ENCODE peak calls at places on chromosomes 2 and 18, in six cellular contexts. R is cardiac muscle cell, H is brain microvascular endothelial cell, W is choroid plexus epithelial cell, L is neural progenitor cell, F is lower lobe of right lung. K is an unnamed sample.

GRCh38 chr2:239187464-239188253 is 213.2 kb downstream of the HDAC4 start:
- DNase-seq in R (no peak), H (no peak), W (no peak), L (no peak), F (no peak), K (no peak)

GRCh38 chr18:21735452-21736015 is 5.1 kb upstream of the MIB1 start:
- DNase-seq in R (peak), H (peak), W (peak), L (peak), F (peak), K (peak)

GRCh38 chr2:24840962-24841945 is 48.0 kb downstream of the CENPO start:
- DNase-seq in R (no peak), H (no peak), W (no peak), L (no peak), F (no peak), K (no peak)

GRCh38 chr2:117087565-117088291 is 726.8 kb upstream of the DDX18 start:
- DNase-seq in R (no peak), H (no peak), W (no peak), L (peak), F (no peak), K (no peak)

GRCh38 chr2:55810621-55811020 is 113.0 kb downstream of the EFEMP1 start:
- DNase-seq in R (peak), H (peak), W (peak), L (no peak), F (no peak), K (peak)

GRCh38 chr2:193521523-193521922 is 1326.8 kb upstream of the TMEFF2 start:
- DNase-seq in R (no peak), H (no peak), W (no peak), L (no peak), F (no peak), K (no peak)

GRCh38 chr2:40034198-40034597 is 255.1 kb upstream of the THUMPD2 start:
- DNase-seq in R (peak), H (peak), W (peak), L (no peak), F (no peak), K (peak)

GRCh38 chr2:44130441-44130840 is 38.2 kb upstream of the PPM1B start:
- DNase-seq in R (peak), H (peak), W (peak), L (no peak), F (no peak), K (peak)

GRCh38 chr2:118748245-118748885 is 99.1 kb downstream of the EN1 start:
- DNase-seq in R (peak), H (peak), W (peak), L (no peak), F (no peak), K (peak)

GRCh38 chr18:59884331-59884730 is 15.5 kb upstream of the PMAIP1 start:
- DNase-seq in R (no peak), H (no peak), W (peak), L (no peak), F (no peak), K (no peak)

GRCh38 chr2:159921752-159922404 is 123.9 kb upstream of the CD302 start:
- DNase-seq in R (peak), H (peak), W (peak), L (peak), F (peak), K (peak)

GRCh38 chr2:19900536-19901200 is 1.1 kb downstream of the TTC32 start:
- DNase-seq in R (peak), H (no peak), W (peak), L (peak), F (no peak), K (peak)

GRCh38 chr2:239040152-239040761 is 192.4 kb downstream of the TWIST2 start:
- DNase-seq in R (no peak), H (no peak), W (no peak), L (no peak), F (no peak), K (no peak)

GRCh38 chr2:134232868-134233732 is 20.8 kb upstream of the MGAT5 start:
- DNase-seq in R (no peak), H (peak), W (peak), L (no peak), F (no peak), K (no peak)

GRCh38 chr2:20074001-20074648 is 22.7 kb upstream of the LAPTM4A start:
- DNase-seq in R (peak), H (no peak), W (no peak), L (no peak), F (no peak), K (peak)

GRCh38 chr2:209600257-209601180 is 171.1 kb upstream of the UNC80 start:
- DNase-seq in R (no peak), H (no peak), W (no peak), L (peak), F (no peak), K (no peak)

GRCh38 chr2:44360749-44361329 is 455 bp downstream of the PREPL start:
- DNase-seq in R (peak), H (peak), W (peak), L (peak), F (no peak), K (peak)

DNA sequence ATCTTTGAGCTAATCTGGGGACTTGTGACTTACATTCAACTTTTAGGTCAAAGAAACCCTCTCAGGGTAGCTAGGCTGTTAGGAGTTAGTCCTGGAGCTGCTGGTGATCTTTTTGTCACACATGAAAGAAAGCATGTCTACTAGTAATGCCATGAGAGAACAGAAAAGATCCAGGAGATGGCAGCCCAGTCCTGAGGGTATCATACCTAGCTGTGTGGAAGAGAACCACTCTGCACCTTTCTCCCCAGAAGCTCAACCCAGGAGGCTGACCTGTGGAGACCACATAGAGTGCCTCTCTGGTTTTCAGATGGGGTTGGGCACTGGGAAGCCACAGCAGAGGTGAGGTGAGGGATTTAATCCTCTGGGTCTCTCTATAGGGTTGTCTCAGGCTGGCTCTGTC is 460.2 kb upstream of the UBE2E3 start:
- DNase-seq in R (peak), H (peak), W (peak), L (no peak), F (no peak), K (peak)
- TF ChIP-seq CTCF in R (no peak), H (peak), W (peak), L (no peak), F (no peak), K (peak)

GRCh38 chr2:101004671-101005325 is 2.7 kb downstream of the RPL31 start:
- DNase-seq in R (no peak), H (no peak), W (no peak), L (no peak), F (no peak), K (no peak)
- H3K4me3 ChIP-seq in R (no peak), H (peak), W (no peak), L (no peak), F (no peak), K (peak)

GRCh38 chr2:177101930-177102329 is 110.7 kb upstream of the HNRNPA3 start:
- DNase-seq in R (no peak), H (no peak), W (no peak), L (no peak), F (no peak), K (no peak)

GRCh38 chr2:177108890-177109289 is 103.7 kb upstream of the HNRNPA3 start:
- DNase-seq in R (no peak), H (no peak), W (no peak), L (no peak), F (no peak), K (no peak)

GRCh38 chr2:177106212-177106611 is 106.4 kb upstream of the HNRNPA3 start:
- DNase-seq in R (no peak), H (no peak), W (peak), L (no peak), F (no peak), K (no peak)
- TF ChIP-seq CTCF in R (no peak), H (peak), W (peak), L (peak), F (no peak), K (no peak)

DNA sequence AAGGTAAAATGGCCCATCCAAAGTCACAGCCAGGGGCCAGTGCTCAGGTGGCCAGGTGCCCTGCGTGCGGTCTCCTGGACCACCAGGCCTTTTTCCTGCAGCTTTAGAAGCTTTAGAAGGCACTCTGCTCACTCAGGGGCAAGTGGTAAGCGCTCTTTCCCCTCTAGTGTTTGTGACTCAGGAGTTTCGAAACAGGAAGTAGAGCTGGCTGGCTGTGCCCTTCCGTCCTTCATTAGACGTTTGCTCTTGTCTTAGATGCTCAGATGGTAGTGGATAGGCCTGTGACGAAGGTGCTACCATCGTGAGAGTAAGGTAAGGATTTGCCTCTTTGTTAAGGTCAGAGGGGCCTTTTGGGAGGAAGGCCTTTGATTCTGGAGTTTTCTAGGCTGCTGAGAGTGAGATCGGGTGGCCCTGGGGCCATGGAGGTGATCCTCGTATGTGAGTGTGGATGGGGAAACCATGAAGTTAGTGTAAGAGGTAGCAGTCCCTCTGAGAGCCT is at the start of gene CASP8:
- DNase-seq in R (peak), H (peak), W (peak), L (no peak), F (peak), K (peak)
- H3K4me3 ChIP-seq in R (no peak), H (peak), W (peak), L (no peak), F (peak), K (peak)

GRCh38 chr18:23274638-23275482 is 139.6 kb downstream of the CABLES1 start:
- DNase-seq in R (no peak), H (no peak), W (no peak), L (no peak), F (no peak), K (no peak)
- TF ChIP-seq CTCF in R (no peak), H (peak), W (no peak), L (no peak), F (no peak), K (no peak)